ENCODE peak calls at places on chromosomes 11 and 22, in six cellular contexts. N is T-helper 2 cell, L is Daoy, C is aorta, O is T-helper 17 cell, E is RWPE1. S is an unnamed sample.

GRCh38 chr11:115290479-115291390 is 213.5 kb downstream of the CADM1 start:
- DNase-seq in E (no peak), N (no peak), O (no peak), L (peak; percentile 5), C (no peak), S (no peak)

GRCh38 chr11:9210922-9211320 is 54.2 kb downstream of the DENND5A start:
- DNase-seq in C (no peak), N (no peak), O (no peak), E (peak; percentile 33), L (no peak), S (no peak)

GRCh38 chr22:46116491-46116958 is 33.8 kb upstream of the PPARA start:
- DNase-seq in L (peak; percentile 92), N (peak; percentile 76), O (peak; percentile 70), C (peak; percentile 96), E (peak; percentile 85), S (peak; percentile 90)

GRCh38 chr11:86119062-86119461 is 50.2 kb upstream of the PICALM start:
- DNase-seq in C (no peak), N (no peak), L (no peak), E (no peak), O (no peak), S (no peak)

GRCh38 chr22:48359613-48359965 is 1468.1 kb downstream of the BRD1 start:
- DNase-seq in L (no peak), N (no peak), O (no peak), E (no peak), C (no peak), S (no peak)

GRCh38 chr22:45887202-45888131 is 89.5 kb downstream of the WNT7B start:
- DNase-seq in E (peak; percentile 60), L (no peak), C (peak; percentile 18), O (no peak), N (no peak), S (no peak)

GRCh38 chr22:36125994-36126531 is 34.5 kb downstream of the APOL3 start:
- DNase-seq in N (no peak), C (no peak), O (no peak), E (no peak), L (no peak), S (no peak)

GRCh38 chr22:28907311-28908008 is 24.1 kb downstream of the ZNRF3 start:
- DNase-seq in C (no peak), O (no peak), N (no peak), E (no peak), L (no peak), S (peak; percentile 79)

GRCh38 chr11:107733518-107733917 is 21.7 kb upstream of the SLN start:
- DNase-seq in O (no peak), E (no peak), N (no peak), C (no peak), L (no peak), S (no peak)

GRCh38 chr11:2752923-2753322 is 53.1 kb upstream of the KCNQ1OT1 start:
- DNase-seq in E (no peak), N (no peak), O (no peak), L (no peak), C (peak; percentile 12), S (no peak)

S was measured in G401.